ENCODE peak calls at places on chromosomes 6 and 20, in eight cellular contexts. R, L, E, F, N, H, Q and G are unnamed samples.

GRCh38 chr20:36819662-36820061 is 46.1 kb upstream of the DSN1 start:
- DNase-seq in R (no peak), L (peak; percentile 72), E (no peak), F (no peak), N (no peak), H (no peak), Q (no peak), G (no peak)

GRCh38 chr6:37501632-37502466 is 2.2 kb upstream of the CCDC167 start:
- DNase-seq in R (no peak), L (no peak), E (no peak), F (no peak), N (peak; percentile 40), H (no peak), Q (no peak), G (no peak)

GRCh38 chr6:166929534-166930189 is 26.7 kb downstream of the RNASET2 start:
- DNase-seq in R (no peak), L (no peak), E (no peak), F (no peak), N (peak; percentile 65), H (no peak), Q (no peak), G (no peak)

GRCh38 chr20:38165966-38166706 is 1.1 kb upstream of the TGM2 start:
- DNase-seq in R (no peak), L (no peak), E (peak; percentile 56), F (peak; percentile 65), N (no peak), H (no peak), Q (no peak), G (no peak)

GRCh38 chr6:155115893-155116570 is 120.9 kb downstream of the TIAM2 start:
- DNase-seq in R (peak; percentile 23), L (no peak), E (no peak), F (no peak), N (no peak), H (no peak), Q (no peak), G (peak; percentile 36)

GRCh38 chr20:57065646-57066045 is 200.8 kb downstream of the BMP7 start:
- DNase-seq in R (no peak), L (no peak), E (peak; percentile 55), F (no peak), N (no peak), H (no peak), Q (no peak), G (no peak)

GRCh38 chr20:41447026-41447425 is 80.4 kb upstream of the EMILIN3 start:
- DNase-seq in R (no peak), L (no peak), E (no peak), F (no peak), N (no peak), H (no peak), Q (no peak), G (no peak)

GRCh38 chr20:55777641-55778040 is 227.7 kb downstream of the CBLN4 start:
- DNase-seq in R (no peak), L (no peak), E (no peak), F (no peak), N (no peak), H (no peak), Q (no peak), G (no peak)

GRCh38 chr6:156691018-156691417 is 86.2 kb upstream of the ARID1B start:
- DNase-seq in R (peak; percentile 77), L (no peak), E (no peak), F (no peak), N (no peak), H (no peak), Q (no peak), G (peak; percentile 71)

GRCh38 chr6:25320459-25320858 is 41.3 kb downstream of the CARMIL1 start:
- DNase-seq in R (no peak), L (no peak), E (peak; percentile 31), F (no peak), N (no peak), H (no peak), Q (no peak), G (no peak)

GRCh38 chr20:41407617-41408016 is 41.0 kb upstream of the EMILIN3 start:
- DNase-seq in R (no peak), L (no peak), E (no peak), F (no peak), N (no peak), H (no peak), Q (no peak), G (no peak)

GRCh38 chr6:3669916-3670315 is 81.6 kb downstream of the PXDC1 start:
- DNase-seq in R (no peak), L (no peak), E (no peak), F (no peak), N (no peak), H (no peak), Q (peak; percentile 57), G (no peak)

GRCh38 chr20:18650224-18650623 is 62.4 kb downstream of the DTD1 start:
- DNase-seq in R (no peak), L (no peak), E (no peak), F (no peak), N (no peak), H (no peak), Q (no peak), G (no peak)

GRCh38 chr6:107657755-107658461 is 166.2 kb downstream of the SCML4 start:
- DNase-seq in R (peak; percentile 66), L (peak; percentile 9), E (no peak), F (peak; percentile 76), N (peak; percentile 92), H (peak; percentile 35), Q (no peak), G (peak; percentile 67)

GRCh38 chr6:107115695-107116327 is 496 bp upstream of the BEND3 start:
- DNase-seq in R (peak; percentile 64), L (peak; percentile 56), E (peak; percentile 22), F (peak; percentile 36), N (peak; percentile 35), H (no peak), Q (no peak), G (peak; percentile 49)

GRCh38 chr20:47751449-47751848 is 33.8 kb downstream of the SULF2 start:
- DNase-seq in R (no peak), L (no peak), E (no peak), F (no peak), N (no peak), H (no peak), Q (no peak), G (no peak)

GRCh38 chr20:47747663-47748031 is 37.6 kb downstream of the SULF2 start:
- DNase-seq in R (no peak), L (no peak), E (no peak), F (no peak), N (no peak), H (no peak), Q (no peak), G (no peak)

GRCh38 chr20:47749367-47749766 is 35.9 kb downstream of the SULF2 start:
- DNase-seq in R (no peak), L (peak; percentile 57), E (peak; percentile 14), F (peak; percentile 23), N (no peak), H (no peak), Q (no peak), G (no peak)

GRCh38 chr20:47748069-47748468 is 37.2 kb downstream of the SULF2 start:
- DNase-seq in R (no peak), L (no peak), E (no peak), F (no peak), N (no peak), H (no peak), Q (no peak), G (no peak)

GRCh38 chr20:47748851-47749250 is 36.4 kb downstream of the SULF2 start:
- DNase-seq in R (no peak), L (no peak), E (no peak), F (no peak), N (no peak), H (no peak), Q (no peak), G (no peak)
- TF ChIP-seq CTCF in R (no peak), L (no peak), E (no peak), F (no peak), N (no peak), H (no peak), Q (no peak), G (no peak)

GRCh38 chr20:15232243-15232642 is 894.8 kb upstream of the FLRT3 start:
- DNase-seq in R (no peak), L (no peak), E (no peak), F (no peak), N (no peak), H (no peak), Q (no peak), G (no peak)

GRCh38 chr20:15239542-15240206 is 902.3 kb upstream of the FLRT3 start:
- DNase-seq in R (no peak), L (no peak), E (no peak), F (peak; percentile 45), N (no peak), H (no peak), Q (no peak), G (no peak)

GRCh38 chr20:15240801-15241200 is 903.4 kb upstream of the FLRT3 start:
- DNase-seq in R (no peak), L (no peak), E (peak; percentile 17), F (no peak), N (no peak), H (no peak), Q (no peak), G (no peak)

GRCh38 chr20:15235799-15236198 is 898.4 kb upstream of the FLRT3 start:
- DNase-seq in R (no peak), L (no peak), E (no peak), F (no peak), N (no peak), H (no peak), Q (no peak), G (no peak)

DNA sequence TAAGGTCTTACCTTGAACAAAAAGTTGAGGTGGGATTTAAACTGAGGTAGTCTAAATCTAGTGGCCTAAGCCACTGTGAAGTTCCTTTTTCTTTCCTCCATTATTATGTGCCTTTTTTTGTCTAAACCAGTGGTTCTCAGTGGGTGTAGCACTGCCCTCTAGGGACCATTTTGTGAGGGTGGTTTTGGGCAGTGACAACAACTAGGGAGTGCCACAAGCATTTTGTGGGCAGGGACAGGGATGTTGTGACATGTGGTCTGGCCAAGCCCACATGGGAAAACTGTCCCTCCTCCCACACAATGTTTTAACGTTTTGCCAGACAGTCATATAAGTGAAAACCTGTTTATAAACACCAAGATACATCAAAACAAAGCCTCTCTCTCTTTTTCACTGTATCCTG is 899.4 kb upstream of the FLRT3 start:
- DNase-seq in R (peak; percentile 28), L (peak; percentile 48), E (peak; percentile 59), F (peak; percentile 73), N (no peak), H (no peak), Q (no peak), G (peak; percentile 25)
- TF ChIP-seq CTCF in R (peak; percentile 34), L (no peak), E (peak; percentile 66), F (peak; percentile 74), N (peak; percentile 48), H (peak; percentile 62), Q (no peak), G (peak; percentile 39)

GRCh38 chr20:62123450-62124118 is 1.3 kb downstream of the LSM14B start:
- DNase-seq in R (no peak), L (peak; percentile 59), E (peak; percentile 48), F (peak; percentile 38), N (no peak), H (no peak), Q (no peak), G (no peak)
- TF ChIP-seq CTCF in R (no peak), L (no peak), E (peak; percentile 17), F (peak; percentile 20), N (no peak), H (no peak), Q (no peak), G (no peak)

DNA sequence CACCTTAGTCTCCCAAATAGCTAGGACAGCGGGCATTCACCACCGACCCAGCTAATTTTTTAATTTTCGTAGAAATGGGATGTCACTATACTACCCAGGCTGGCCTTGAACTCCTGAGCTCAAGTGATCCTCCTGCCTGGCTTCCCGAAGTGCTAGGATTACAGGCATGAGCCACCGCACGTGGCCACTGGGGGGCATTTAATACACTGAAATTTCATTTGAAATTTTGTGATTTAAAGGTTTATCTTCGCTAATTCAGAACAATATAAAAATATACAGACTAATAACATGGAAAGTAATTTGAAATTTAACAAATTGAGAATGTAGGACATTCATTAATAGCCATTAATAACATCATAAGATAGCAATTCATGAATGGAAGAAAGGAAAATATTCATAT is 20.5 kb upstream of the TBC1D32 start:
- DNase-seq in R (no peak), L (peak; percentile 7), E (no peak), F (no peak), N (no peak), H (no peak), Q (no peak), G (no peak)
- TF ChIP-seq CTCF in R (no peak), L (no peak), E (peak; percentile 32), F (no peak), N (peak; percentile 40), H (peak; percentile 25), Q (no peak), G (no peak)